ENCODE peak calls at places on chromosomes 2 and 18, in six cellular contexts. G is uterus, K is body of pancreas, Z is Peyer's patch, I is HCT116, S is IMR-90. L is an unnamed sample. For H3K9me3, the result is how much of the 10 kb centered on the place peaks cover.

GRCh38 chr18:3234457-3234856 is 13.1 kb upstream of the MYL12A start:
- DNase-seq in G (no peak), K (no peak), Z (no peak), I (no peak), S (no peak), L (no peak)

GRCh38 chr18:55300469-55301195 is 287.4 kb downstream of the TCF4 start:
- DNase-seq in G (peak), K (no peak), Z (no peak), I (no peak), S (peak), L (no peak)

GRCh38 chr2:210460863-210461227 is 15.7 kb downstream of the LANCL1 start:
- DNase-seq in G (no peak), K (no peak), Z (no peak), I (no peak), S (no peak), L (no peak)

GRCh38 chr2:224166661-224167060 is 127.6 kb upstream of the SERPINE2 start:
- DNase-seq in G (no peak), K (no peak), Z (no peak), I (no peak), S (no peak), L (no peak)

GRCh38 chr18:49061239-49061905 is 110.6 kb upstream of the SMAD7 start:
- DNase-seq in G (no peak), K (no peak), Z (no peak), I (no peak), S (no peak), L (no peak)

GRCh38 chr2:37877457-37878315 is 47.4 kb upstream of the RMDN2 start:
- DNase-seq in G (peak), K (no peak), Z (peak), I (peak), S (peak), L (no peak)

GRCh38 chr18:2111456-2111855 is 459.8 kb downstream of the METTL4 start:
- DNase-seq in G (no peak), K (no peak), Z (no peak), I (no peak), S (no peak), L (no peak)

GRCh38 chr2:16662440-16662839 is 3.2 kb downstream of the CYRIA start:
- DNase-seq in G (peak), K (no peak), Z (peak), I (no peak), S (peak), L (no peak)

GRCh38 chr2:61707984-61708852 is 145.6 kb downstream of the FAM161A start:
- DNase-seq in G (no peak), K (peak), Z (no peak), I (no peak), S (peak), L (no peak)

GRCh38 chr2:189013047-189013446 is 38.9 kb downstream of the COL3A1 start:
- DNase-seq in G (no peak), K (no peak), Z (no peak), I (no peak), S (peak), L (no peak)

GRCh38 chr18:45860971-45861370 is 35.5 kb downstream of the SIGLEC15 start:
- DNase-seq in G (no peak), K (no peak), Z (no peak), I (no peak), S (peak), L (no peak)

GRCh38 chr2:25230626-25231311 is 62.4 kb upstream of the POMC start:
- DNase-seq in G (no peak), K (no peak), Z (no peak), I (no peak), S (no peak), L (no peak)

GRCh38 chr2:30664761-30665358 is 142.4 kb downstream of the CAPN13 start:
- DNase-seq in G (no peak), K (no peak), Z (no peak), I (peak), S (peak), L (no peak)

GRCh38 chr2:38187416-38188127 is 111.6 kb upstream of the CYP1B1 start:
- DNase-seq in G (peak), K (peak), Z (peak), I (no peak), S (peak), L (peak)

GRCh38 chr2:232420463-232421188 is 14.0 kb downstream of the ALPG start:
- DNase-seq in G (no peak), K (peak), Z (no peak), I (no peak), S (no peak), L (peak)

GRCh38 chr18:56168049-56168781 is 470.2 kb downstream of the TXNL1 start:
- DNase-seq in G (no peak), K (peak), Z (no peak), I (no peak), S (peak), L (no peak)

GRCh38 chr2:43311276-43311675 is 84.9 kb upstream of the ZFP36L2 start:
- DNase-seq in G (no peak), K (no peak), Z (no peak), I (no peak), S (peak), L (no peak)

GRCh38 chr2:225806105-225806504 is 406.6 kb downstream of the NYAP2 start:
- DNase-seq in G (no peak), K (no peak), Z (no peak), I (no peak), S (peak), L (no peak)

GRCh38 chr2:33583194-33583938 is 15.7 kb downstream of the FAM98A start:
- DNase-seq in G (no peak), K (peak), Z (peak), I (no peak), S (peak), L (no peak)

GRCh38 chr18:75240433-75240832 is 29.8 kb downstream of the TSHZ1 start:
- DNase-seq in G (no peak), K (no peak), Z (no peak), I (no peak), S (no peak), L (no peak)

GRCh38 chr2:195590866-195591215 is 66.2 kb upstream of the SLC39A10 start:
- DNase-seq in G (no peak), K (no peak), Z (peak), I (no peak), S (no peak), L (peak)

GRCh38 chr2:11701206-11701605 is 31.2 kb upstream of the NTSR2 start:
- DNase-seq in G (no peak), K (no peak), Z (no peak), I (no peak), S (no peak), L (no peak)

GRCh38 chr18:33123852-33124251 is 316.7 kb downstream of the CCDC178 start:
- DNase-seq in G (no peak), K (no peak), Z (no peak), I (no peak), S (no peak), L (no peak)

GRCh38 chr2:45008296-45009129 is 739 bp downstream of the SIX2 start:
- DNase-seq in G (no peak), K (peak), Z (no peak), I (no peak), S (peak), L (no peak)

GRCh38 chr2:44748-45341 is 1.5 kb downstream of the FAM110C start:
- DNase-seq in G (no peak), K (peak), Z (peak), I (no peak), S (no peak), L (peak)
- TF ChIP-seq POLR2A in G (no peak), K (no peak), Z (peak), I (no peak), S (no peak), L (peak)

GRCh38 chr2:170113168-170113567 is 64.8 kb upstream of the MYO3B start:
- DNase-seq in G (no peak), K (no peak), Z (no peak), I (no peak), S (no peak), L (no peak)
- H3K9me3 ChIP-seq in G (under half), K (under half), Z (under half), I (under half), S (under half), L (under half)

GRCh38 chr2:113838744-113839444 is 51.0 kb upstream of the ACTR3 start:
- DNase-seq in G (no peak), K (no peak), Z (no peak), I (no peak), S (no peak), L (no peak)

GRCh38 chr2:113846439-113846838 is 43.5 kb upstream of the ACTR3 start:
- DNase-seq in G (no peak), K (no peak), Z (no peak), I (no peak), S (no peak), L (no peak)

GRCh38 chr2:113842919-113843736 is 46.8 kb upstream of the ACTR3 start:
- DNase-seq in G (no peak), K (no peak), Z (no peak), I (no peak), S (peak), L (no peak)

GRCh38 chr2:113838277-113838676 is 51.6 kb upstream of the ACTR3 start:
- DNase-seq in G (no peak), K (no peak), Z (no peak), I (no peak), S (no peak), L (no peak)

DNA sequence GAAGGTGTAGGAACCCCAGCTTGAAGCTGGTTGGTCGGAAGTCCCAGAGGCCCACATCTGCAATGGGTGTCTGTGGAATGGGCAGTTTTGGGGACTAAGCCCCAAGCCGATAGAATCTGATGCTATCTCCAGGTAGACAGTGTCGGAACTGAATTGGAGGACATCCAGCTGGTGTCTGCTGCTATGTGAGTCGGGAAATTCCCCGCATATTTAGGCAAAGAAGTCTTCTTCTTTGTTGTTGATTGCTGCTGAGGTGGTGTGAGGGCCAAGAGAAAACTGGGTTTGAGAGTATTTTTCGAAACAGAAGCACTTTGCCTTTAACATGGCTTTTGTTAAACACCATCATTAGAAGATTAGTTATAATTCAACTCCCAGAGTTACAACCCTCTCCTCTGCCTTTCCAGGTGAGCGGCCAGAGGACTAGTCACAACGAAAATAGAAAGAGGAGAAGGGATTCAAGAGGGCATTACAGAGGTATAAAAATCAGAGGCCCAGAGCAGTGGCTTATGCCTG is 49.4 kb upstream of the ACTR3 start:
- DNase-seq in G (no peak), K (no peak), Z (no peak), I (no peak), S (no peak), L (no peak)
- H3K27ac ChIP-seq in G (no peak), K (no peak), Z (no peak), I (no peak), S (no peak), L (no peak)

GRCh38 chr2:28622101-28622499 is 126.2 kb downstream of the PLB1 start:
- DNase-seq in G (no peak), K (no peak), Z (no peak), I (no peak), S (no peak), L (no peak)

GRCh38 chr2:28620371-28620793 is 124.5 kb downstream of the PLB1 start:
- DNase-seq in G (no peak), K (no peak), Z (no peak), I (no peak), S (no peak), L (no peak)

GRCh38 chr2:28620801-28621171 is 124.9 kb downstream of the PLB1 start:
- DNase-seq in G (no peak), K (no peak), Z (no peak), I (no peak), S (no peak), L (no peak)

GRCh38 chr2:28619213-28620196 is 123.6 kb downstream of the PLB1 start:
- DNase-seq in G (no peak), K (no peak), Z (no peak), I (no peak), S (peak), L (no peak)

DNA sequence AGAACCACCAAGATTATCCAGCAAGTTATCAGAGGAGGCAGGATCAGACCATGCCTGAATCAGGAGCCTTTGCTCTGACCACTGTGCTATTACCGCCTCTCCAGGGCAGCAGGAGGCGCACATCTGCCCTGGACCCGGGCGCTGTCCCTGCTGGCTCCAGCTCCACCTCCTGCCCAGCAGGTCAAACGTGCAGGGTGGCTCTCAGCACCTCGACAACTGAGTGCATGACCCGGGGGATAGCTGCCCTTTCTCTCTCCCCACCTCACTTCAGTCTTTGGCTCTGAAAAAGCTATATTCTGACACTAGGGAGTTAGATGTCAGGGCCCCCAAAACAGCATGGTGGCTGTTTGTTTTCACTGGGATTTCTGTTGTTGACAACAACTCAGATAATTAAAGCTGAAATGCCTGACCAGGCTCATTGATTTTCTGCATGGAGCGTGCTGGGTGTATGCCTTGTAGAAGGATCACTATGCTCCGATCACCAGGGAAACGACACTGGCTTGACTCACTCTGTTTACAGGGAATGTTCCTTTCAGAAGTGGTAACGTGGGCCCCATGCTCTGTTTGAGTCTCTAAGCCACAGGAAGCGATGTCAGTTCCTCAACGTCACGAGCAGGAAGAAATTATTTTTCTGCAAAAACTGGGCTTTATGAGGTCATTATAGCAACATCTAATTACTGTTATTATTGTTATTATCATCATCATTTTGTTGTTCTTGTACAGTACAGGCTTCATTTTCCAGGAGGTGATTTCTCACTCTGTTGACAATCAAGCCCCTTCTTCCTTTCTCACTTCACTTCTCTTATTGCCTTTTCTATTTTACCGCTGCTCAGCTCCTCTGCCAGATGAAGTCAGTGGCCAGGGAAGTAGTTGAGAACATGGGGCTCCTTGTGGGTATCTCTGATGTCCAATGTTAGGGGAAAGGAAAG is 125.6 kb downstream of the PLB1 start:
- DNase-seq in G (peak), K (peak), Z (peak), I (peak), S (peak), L (peak)
- TF ChIP-seq POLR2A in G (peak), K (no peak), Z (peak), I (no peak), S (peak), L (peak)

GRCh38 chr18:59273936-59274928 is 978 bp upstream of the RAX start:
- DNase-seq in G (no peak), K (no peak), Z (no peak), I (no peak), S (no peak), L (no peak)
- H3K9me3 ChIP-seq in G (under half), K (under half), Z (under half), I (under half), S (under half), L (under half)

DNA sequence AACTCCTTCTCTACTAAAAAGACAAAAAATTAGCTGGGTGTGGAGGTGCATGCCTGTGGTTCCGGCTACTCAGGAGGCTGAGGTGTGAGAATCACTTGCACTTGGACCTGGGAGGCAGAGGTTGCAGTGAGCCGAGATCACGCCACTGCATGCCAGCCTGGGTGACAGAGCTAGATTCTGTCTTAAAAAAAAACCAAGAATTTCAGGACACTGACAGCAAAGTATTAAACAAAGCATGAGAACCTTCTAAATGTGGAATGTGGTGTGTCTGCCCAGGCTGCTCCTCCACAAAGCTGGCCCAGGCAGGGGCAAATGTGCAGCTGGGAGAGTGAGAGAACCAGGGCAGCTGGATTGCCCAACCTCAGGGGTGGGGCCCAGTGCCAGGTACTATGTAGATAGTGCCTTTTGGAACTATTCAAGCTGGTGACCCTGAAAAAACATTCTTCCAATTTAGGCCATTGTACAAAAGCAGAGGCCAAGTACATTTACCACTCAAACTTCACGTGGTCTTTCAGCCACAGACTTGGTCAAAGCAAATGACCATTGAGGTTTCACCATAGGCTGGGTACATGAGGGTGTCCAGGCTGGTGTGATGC is 6.7 kb upstream of the UGT1A5 start:
- DNase-seq in G (no peak), K (peak), Z (peak), I (no peak), S (peak), L (peak)
- H3K27ac ChIP-seq in G (no peak), K (no peak), Z (no peak), I (no peak), S (no peak), L (no peak)

GRCh38 chr2:47169784-47170183 is 14.7 kb upstream of the STPG4 start:
- DNase-seq in G (no peak), K (no peak), Z (no peak), I (no peak), S (no peak), L (no peak)

GRCh38 chr2:47174731-47175361 is 19.7 kb upstream of the STPG4 start:
- DNase-seq in G (peak), K (peak), Z (peak), I (peak), S (peak), L (peak)

GRCh38 chr2:47173986-47174730 is 19.1 kb upstream of the STPG4 start:
- DNase-seq in G (no peak), K (no peak), Z (no peak), I (no peak), S (no peak), L (no peak)

GRCh38 chr2:47172156-47172921 is 17.2 kb upstream of the STPG4 start:
- DNase-seq in G (no peak), K (no peak), Z (peak), I (no peak), S (no peak), L (no peak)

GRCh38 chr2:47172922-47173695 is 18.0 kb upstream of the STPG4 start:
- DNase-seq in G (no peak), K (no peak), Z (no peak), I (no peak), S (no peak), L (no peak)
- TF ChIP-seq POLR2A in G (no peak), K (no peak), Z (no peak), I (no peak), S (peak), L (no peak)

GRCh38 chr2:236619910-236620612 is 50.4 kb downstream of the ACKR3 start:
- DNase-seq in G (no peak), K (no peak), Z (no peak), I (no peak), S (no peak), L (no peak)
- H3K9me3 ChIP-seq in G (under half), K (under half), Z (under half), I (under half), S (under half), L (under half)

GRCh38 chr2:204317640-204318039 is 227.6 kb upstream of the PARD3B start:
- DNase-seq in G (no peak), K (no peak), Z (no peak), I (no peak), S (no peak), L (no peak)
- H3K27ac ChIP-seq in G (no peak), K (no peak), Z (no peak), I (no peak), S (no peak), L (no peak)